ENCODE peak calls at places on chromosomes 16 and 17, in ten cellular contexts. Z is GM10248, Y is B cell, S is mesothelial cell of epicardium, C is A549, N is heart left ventricle, E is bronchial epithelial cell, I is cardiac fibroblast, W is GM13977, O is epithelial cell of esophagus. J is an unnamed sample.

GRCh38 chr16:51153275-51153991 is 2.4 kb upstream of the SALL1 start:
- DNase-seq in Z (no peak), Y (no peak), S (no peak), C (no peak), N (no peak), E (no peak), I (peak), W (no peak), O (no peak), J (no peak)

GRCh38 chr16:52069866-52070265 is 477.1 kb downstream of the TOX3 start:
- DNase-seq in Z (no peak), Y (no peak), S (no peak), C (peak), N (no peak), E (peak), I (peak), W (no peak), O (peak), J (no peak)

GRCh38 chr16:85609539-85609938 is 3.6 kb upstream of the GSE1 start:
- DNase-seq in Z (no peak), Y (no peak), S (no peak), C (no peak), N (no peak), E (no peak), I (no peak), W (no peak), O (no peak), J (no peak)

GRCh38 chr16:10033561-10033960 is 148.7 kb downstream of the GRIN2A start:
- DNase-seq in Z (no peak), Y (no peak), S (no peak), C (no peak), N (no peak), E (no peak), I (no peak), W (no peak), O (no peak), J (no peak)

GRCh38 chr17:64355536-64356303 is 34.9 kb downstream of the PECAM1 start:
- DNase-seq in Z (no peak), Y (no peak), S (no peak), C (no peak), N (no peak), E (no peak), I (peak), W (no peak), O (no peak), J (peak)

GRCh38 chr16:17538942-17539341 is 68.2 kb upstream of the XYLT1 start:
- DNase-seq in Z (no peak), Y (no peak), S (no peak), C (no peak), N (no peak), E (no peak), I (no peak), W (no peak), O (no peak), J (no peak)

GRCh38 chr17:35486920-35487727 is 38.6 kb upstream of the SLFN13 start:
- DNase-seq in Z (peak), Y (peak), S (no peak), C (peak), N (peak), E (peak), I (peak), W (peak), O (peak), J (peak)

GRCh38 chr16:23296994-23297393 is 5.1 kb upstream of the SCNN1B start:
- DNase-seq in Z (peak), Y (no peak), S (no peak), C (peak), N (no peak), E (no peak), I (no peak), W (peak), O (peak), J (no peak)

GRCh38 chr17:19332371-19333131 is 30.0 kb downstream of the B9D1 start:
- DNase-seq in Z (no peak), Y (no peak), S (no peak), C (no peak), N (no peak), E (no peak), I (no peak), W (no peak), O (no peak), J (peak)

GRCh38 chr17:17186551-17187505 is 19.3 kb downstream of the PLD6 start:
- DNase-seq in Z (no peak), Y (no peak), S (no peak), C (no peak), N (no peak), E (no peak), I (no peak), W (no peak), O (no peak), J (no peak)

GRCh38 chr17:49703557-49704277 is 4.0 kb downstream of the SLC35B1 start:
- DNase-seq in Z (no peak), Y (no peak), S (no peak), C (peak), N (peak), E (peak), I (peak), W (no peak), O (peak), J (no peak)

GRCh38 chr17:77690271-77691161 is 268.0 kb upstream of the TNRC6C start:
- DNase-seq in Z (no peak), Y (no peak), S (peak), C (no peak), N (peak), E (no peak), I (no peak), W (peak), O (no peak), J (peak)

GRCh38 chr17:81258292-81258691 is 19.2 kb downstream of the NDUFAF8 start:
- DNase-seq in Z (no peak), Y (no peak), S (no peak), C (no peak), N (no peak), E (no peak), I (no peak), W (no peak), O (no peak), J (no peak)

GRCh38 chr16:65967376-65967775 is 399.1 kb upstream of the CDH5 start:
- DNase-seq in Z (no peak), Y (no peak), S (no peak), C (no peak), N (no peak), E (no peak), I (no peak), W (no peak), O (no peak), J (no peak)

GRCh38 chr16:54931757-54932660 is 1.3 kb downstream of the IRX5 start:
- DNase-seq in Z (no peak), Y (no peak), S (peak), C (no peak), N (no peak), E (no peak), I (no peak), W (peak), O (peak), J (peak)

GRCh38 chr16:84308120-84308519 is 13.4 kb downstream of the WFDC1 start:
- DNase-seq in Z (no peak), Y (no peak), S (peak), C (peak), N (peak), E (peak), I (peak), W (peak), O (peak), J (peak)

GRCh38 chr17:48270896-48271295 is 159.1 kb downstream of the SKAP1 start:
- DNase-seq in Z (no peak), Y (no peak), S (no peak), C (no peak), N (no peak), E (no peak), I (no peak), W (no peak), O (no peak), J (no peak)

GRCh38 chr16:86220552-86220951 is 289.8 kb upstream of the FOXF1 start:
- DNase-seq in Z (no peak), Y (no peak), S (no peak), C (no peak), N (no peak), E (no peak), I (no peak), W (no peak), O (no peak), J (no peak)

GRCh38 chr17:9170822-9171221 is 149.5 kb downstream of the NTN1 start:
- DNase-seq in Z (no peak), Y (no peak), S (no peak), C (no peak), N (no peak), E (no peak), I (no peak), W (no peak), O (no peak), J (no peak)

GRCh38 chr17:77822302-77823030 is 136.0 kb upstream of the TNRC6C start:
- DNase-seq in Z (no peak), Y (no peak), S (no peak), C (no peak), N (peak), E (no peak), I (no peak), W (no peak), O (no peak), J (no peak)

GRCh38 chr17:6269474-6269873 is 165.4 kb downstream of the AIPL1 start:
- DNase-seq in Z (peak), Y (no peak), S (peak), C (peak), N (peak), E (peak), I (peak), W (peak), O (peak), J (no peak)

GRCh38 chr17:75345514-75346167 is 56.4 kb upstream of the SLC25A19 start:
- DNase-seq in Z (peak), Y (peak), S (no peak), C (no peak), N (no peak), E (no peak), I (no peak), W (peak), O (no peak), J (no peak)

GRCh38 chr17:29379084-29379811 is 10.9 kb upstream of the TAOK1 start:
- DNase-seq in Z (no peak), Y (no peak), S (no peak), C (no peak), N (no peak), E (peak), I (peak), W (no peak), O (peak), J (no peak)

GRCh38 chr16:8552487-8553221 is 37.7 kb downstream of the TMEM114 start:
- DNase-seq in Z (no peak), Y (no peak), S (no peak), C (no peak), N (no peak), E (no peak), I (no peak), W (no peak), O (no peak), J (no peak)

GRCh38 chr16:75198135-75198600 is 8.8 kb downstream of the CTRB2 start:
- DNase-seq in Z (no peak), Y (no peak), S (no peak), C (no peak), N (no peak), E (no peak), I (peak), W (no peak), O (no peak), J (peak)

GRCh38 chr16:87441886-87442580 is 49.9 kb downstream of the MAP1LC3B start:
- DNase-seq in Z (no peak), Y (no peak), S (no peak), C (no peak), N (no peak), E (peak), I (no peak), W (no peak), O (peak), J (no peak)

GRCh38 chr17:2949469-2950044 is 113.8 kb downstream of the OR1D5 start:
- DNase-seq in Z (no peak), Y (no peak), S (no peak), C (peak), N (no peak), E (peak), I (peak), W (no peak), O (peak), J (peak)

GRCh38 chr16:2093793-2094192 is 41.9 kb downstream of the PKD1 start:
- DNase-seq in Z (no peak), Y (no peak), S (no peak), C (no peak), N (no peak), E (no peak), I (no peak), W (no peak), O (no peak), J (no peak)

GRCh38 chr17:54172654-54173316 is 350.1 kb downstream of the KIF2B start:
- DNase-seq in Z (no peak), Y (no peak), S (no peak), C (peak), N (no peak), E (peak), I (peak), W (no peak), O (peak), J (no peak)

GRCh38 chr17:915416-916201 is 64.0 kb downstream of the NXN start:
- DNase-seq in Z (no peak), Y (no peak), S (no peak), C (no peak), N (peak), E (peak), I (peak), W (no peak), O (peak), J (no peak)

GRCh38 chr17:61478026-61478789 is 26.0 kb downstream of the TBX4 start:
- DNase-seq in Z (no peak), Y (no peak), S (no peak), C (no peak), N (no peak), E (no peak), I (no peak), W (no peak), O (no peak), J (peak)

GRCh38 chr17:61479493-61480413 is 27.5 kb downstream of the TBX4 start:
- DNase-seq in Z (no peak), Y (no peak), S (no peak), C (no peak), N (no peak), E (no peak), I (no peak), W (no peak), O (no peak), J (no peak)

GRCh38 chr17:61477204-61477834 is 25.1 kb downstream of the TBX4 start:
- DNase-seq in Z (no peak), Y (no peak), S (no peak), C (no peak), N (no peak), E (no peak), I (no peak), W (no peak), O (no peak), J (peak)

GRCh38 chr17:61480414-61480807 is 28.2 kb downstream of the TBX4 start:
- DNase-seq in Z (no peak), Y (no peak), S (no peak), C (no peak), N (no peak), E (no peak), I (no peak), W (no peak), O (no peak), J (no peak)

DNA sequence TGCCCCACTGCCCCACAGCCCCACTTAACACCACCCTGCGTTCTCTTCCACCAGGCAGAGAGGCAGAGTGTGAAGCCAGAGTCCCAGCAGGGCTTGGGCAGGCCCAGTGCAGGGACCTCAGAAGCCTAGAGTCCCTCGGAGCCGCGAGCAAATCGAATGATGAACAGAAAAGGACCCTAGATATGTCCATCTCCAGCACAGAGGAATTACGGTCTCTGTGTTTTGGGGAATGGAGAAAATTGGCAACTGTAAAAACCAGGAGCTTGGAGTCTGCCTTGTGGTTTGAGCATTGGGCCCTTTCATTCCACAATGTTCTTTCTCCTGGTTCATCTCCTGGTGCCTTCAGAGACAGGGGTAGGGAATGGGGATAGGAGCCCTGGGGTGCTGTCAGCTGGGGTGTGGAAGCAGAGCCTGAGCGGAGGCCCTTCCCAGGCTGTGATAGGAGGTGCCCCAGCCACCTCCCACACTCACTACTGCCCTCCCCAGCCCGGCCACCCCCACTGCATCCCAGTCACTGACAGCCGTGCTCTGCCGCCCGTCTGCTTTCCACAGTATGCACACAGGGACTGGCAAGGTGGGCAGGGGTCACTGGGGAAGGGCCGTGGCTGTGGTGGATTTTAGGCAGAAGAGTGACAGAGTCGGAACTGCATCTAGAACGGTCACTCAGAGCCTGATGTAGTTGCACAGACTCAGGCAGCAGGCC is 26.7 kb downstream of the TBX4 start:
- DNase-seq in Z (no peak), Y (no peak), S (no peak), C (no peak), N (no peak), E (no peak), I (no peak), W (no peak), O (no peak), J (no peak)
- TF ChIP-seq CTCF in Z (no peak), Y (no peak), S (no peak), C (no peak), N (no peak), E (no peak), I (no peak), W (no peak), O (no peak), J (no peak)

GRCh38 chr17:42842286-42842685 is 2.1 kb upstream of the AOC2 start:
- DNase-seq in Z (no peak), Y (no peak), S (no peak), C (no peak), N (no peak), E (no peak), I (no peak), W (no peak), O (no peak), J (no peak)

GRCh38 chr17:42844271-42844670 is at the start of gene AOC2:
- DNase-seq in Z (no peak), Y (no peak), S (no peak), C (no peak), N (no peak), E (no peak), I (no peak), W (no peak), O (no peak), J (no peak)

GRCh38 chr17:42844761-42845555 is 578 bp downstream of the AOC2 start:
- DNase-seq in Z (no peak), Y (no peak), S (no peak), C (no peak), N (no peak), E (no peak), I (no peak), W (no peak), O (no peak), J (no peak)

GRCh38 chr17:42845556-42845917 is 1.2 kb downstream of the AOC2 start:
- DNase-seq in Z (no peak), Y (no peak), S (no peak), C (no peak), N (no peak), E (no peak), I (no peak), W (no peak), O (no peak), J (no peak)

DNA sequence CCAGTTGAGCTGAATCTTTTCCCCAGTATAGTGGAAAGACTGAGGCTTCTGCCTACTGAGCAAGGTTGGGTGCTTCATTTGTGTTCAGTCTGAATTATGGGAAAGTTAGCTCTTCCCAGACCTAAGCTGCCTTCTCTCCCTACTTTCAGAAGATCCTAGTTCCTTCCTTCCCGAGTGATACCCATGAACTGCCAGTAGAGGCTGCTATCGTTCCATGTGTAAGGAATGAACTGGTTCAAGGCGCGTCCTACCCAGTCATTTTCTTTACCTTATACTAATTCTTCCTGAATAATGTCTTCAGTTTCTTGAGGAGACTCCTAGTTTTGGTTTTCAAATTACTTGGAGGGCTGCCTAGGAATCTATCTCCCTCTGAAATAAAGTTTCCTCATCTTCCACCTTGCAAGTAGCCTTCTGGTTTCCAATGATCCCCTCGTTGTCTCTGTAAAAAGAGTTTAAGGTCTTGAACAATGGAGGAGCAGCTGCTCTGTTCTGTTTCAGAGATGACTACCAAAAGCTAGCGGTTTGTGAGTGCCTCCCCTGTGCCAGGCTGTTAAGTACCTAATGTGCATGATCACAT is 934 bp upstream of the AOC2 start:
- DNase-seq in Z (no peak), Y (no peak), S (no peak), C (peak), N (no peak), E (peak), I (peak), W (peak), O (peak), J (no peak)
- TF ChIP-seq CTCF in Z (peak), Y (peak), S (peak), C (peak), N (peak), E (peak), I (peak), W (peak), O (peak), J (peak)

DNA sequence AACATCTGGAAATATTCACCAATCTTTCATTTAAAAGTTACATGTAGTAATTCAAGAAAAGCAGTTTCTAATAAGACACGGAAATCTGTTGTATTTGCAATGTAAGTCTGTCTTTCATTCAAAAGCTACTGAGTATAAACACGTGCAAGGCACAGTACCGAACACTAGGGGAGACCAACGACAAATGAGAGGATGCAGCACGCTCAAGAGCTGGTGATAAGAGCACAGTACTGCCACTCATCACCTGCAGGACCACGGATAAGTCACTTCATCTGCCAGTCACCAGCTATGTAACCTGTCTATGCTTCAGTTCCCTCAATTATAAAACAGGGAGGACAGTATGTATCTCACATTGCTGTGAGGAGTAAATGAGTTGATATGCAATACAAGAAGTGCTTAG is 67.1 kb downstream of the CLEC18A start:
- DNase-seq in Z (peak), Y (peak), S (no peak), C (peak), N (no peak), E (peak), I (peak), W (peak), O (peak), J (no peak)
- TF ChIP-seq CTCF in Z (peak), Y (peak), S (no peak), C (no peak), N (no peak), E (peak), I (peak), W (peak), O (peak), J (peak)

DNA sequence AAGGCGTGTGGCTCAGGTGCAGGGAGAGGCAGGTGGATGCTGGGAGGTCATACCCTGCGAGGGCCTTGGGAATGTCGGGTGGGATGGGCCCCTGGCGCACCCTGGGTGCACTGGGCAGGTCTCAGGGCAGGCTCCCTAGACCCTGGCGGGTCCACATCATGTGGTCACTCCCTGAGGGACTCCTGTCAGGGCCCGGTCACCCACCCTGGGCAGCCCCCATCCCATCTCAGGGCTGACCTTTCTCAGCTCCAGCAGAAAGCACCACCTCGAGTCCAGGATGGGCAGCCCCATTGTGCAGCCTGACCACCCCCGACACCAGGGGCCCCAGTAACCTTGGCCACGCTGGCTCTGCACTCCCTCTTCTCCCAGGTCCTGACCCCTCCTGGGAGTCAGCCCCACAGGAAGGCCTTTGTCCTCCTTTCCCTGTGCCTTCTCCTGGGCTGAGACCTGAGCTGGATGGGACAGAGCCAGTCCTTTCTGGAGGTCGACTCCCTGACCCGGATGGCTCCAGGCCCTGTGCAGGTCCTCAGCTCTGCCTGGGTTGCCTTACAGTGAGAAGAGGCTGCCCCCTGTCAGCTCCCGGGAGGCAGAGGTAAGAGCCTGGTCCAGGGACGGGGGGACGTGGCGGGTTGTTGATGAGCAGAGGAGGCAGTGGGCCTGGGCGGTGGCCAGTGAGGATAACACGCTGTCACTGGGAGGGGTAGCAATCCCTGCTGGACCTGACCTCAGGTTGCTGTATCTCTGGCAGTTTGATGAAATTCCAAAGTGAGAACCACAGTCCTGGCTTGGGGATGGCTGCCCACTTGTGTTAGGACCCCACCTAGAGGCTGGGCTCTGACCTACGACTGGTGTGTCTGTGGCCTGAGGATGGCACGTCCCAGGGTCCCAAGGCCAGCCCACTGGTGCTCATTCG is 77.9 kb downstream of the GOSR1 start:
- DNase-seq in Z (no peak), Y (no peak), S (peak), C (no peak), N (no peak), E (no peak), I (peak), W (no peak), O (no peak), J (peak)
- TF ChIP-seq CTCF in Z (peak), Y (no peak), S (no peak), C (peak), N (peak), E (peak), I (peak), W (peak), O (no peak), J (no peak)

J was measured in upper lobe of right lung.